ENCODE peak calls at places on chromosomes 1 and 21, in ten cellular contexts. One of them, this sample, is unnamed.

GRCh38 chr1:64877151-64877550 is 89.2 kb downstream of the JAK1 start:
- DNase-seq in fibroblast of lung: no peak
- DNase-seq in OCI-LY7: no peak
- DNase-seq in HFFc6: no peak
- DNase-seq in mammary epithelial cell: no peak
- DNase-seq in psoas muscle: no peak
- DNase-seq in fibroblast of pulmonary artery: no peak
- DNase-seq in left lung: no peak
- DNase-seq in tibial artery: no peak
- DNase-seq in GM12865: no peak
- DNase-seq in this sample: no peak

GRCh38 chr1:87508247-87508646 is 179.6 kb downstream of the LMO4 start:
- DNase-seq in fibroblast of lung: peak
- DNase-seq in OCI-LY7: no peak
- DNase-seq in HFFc6: no peak
- DNase-seq in mammary epithelial cell: no peak
- DNase-seq in psoas muscle: no peak
- DNase-seq in fibroblast of pulmonary artery: no peak
- DNase-seq in left lung: no peak
- DNase-seq in tibial artery: no peak
- DNase-seq in GM12865: no peak
- DNase-seq in this sample: no peak

GRCh38 chr1:205069371-205070125 is 14.7 kb downstream of the TMEM81 start:
- DNase-seq in fibroblast of lung: no peak
- DNase-seq in OCI-LY7: no peak
- DNase-seq in HFFc6: no peak
- DNase-seq in mammary epithelial cell: no peak
- DNase-seq in psoas muscle: peak
- DNase-seq in fibroblast of pulmonary artery: no peak
- DNase-seq in left lung: no peak
- DNase-seq in tibial artery: peak
- DNase-seq in GM12865: no peak
- DNase-seq in this sample: no peak

GRCh38 chr1:201357211-201357610 is 20.3 kb downstream of the TNNT2 start:
- DNase-seq in fibroblast of lung: no peak
- DNase-seq in OCI-LY7: no peak
- DNase-seq in HFFc6: no peak
- DNase-seq in mammary epithelial cell: no peak
- DNase-seq in psoas muscle: peak
- DNase-seq in fibroblast of pulmonary artery: no peak
- DNase-seq in left lung: no peak
- DNase-seq in tibial artery: no peak
- DNase-seq in GM12865: no peak
- DNase-seq in this sample: no peak

GRCh38 chr1:9080704-9081291 is 11.4 kb upstream of the SLC2A5 start:
- DNase-seq in fibroblast of lung: no peak
- DNase-seq in OCI-LY7: peak
- DNase-seq in HFFc6: no peak
- DNase-seq in mammary epithelial cell: peak
- DNase-seq in psoas muscle: no peak
- DNase-seq in fibroblast of pulmonary artery: no peak
- DNase-seq in left lung: no peak
- DNase-seq in tibial artery: no peak
- DNase-seq in GM12865: peak
- DNase-seq in this sample: no peak

GRCh38 chr1:45569962-45570581 is 13.8 kb upstream of the NASP start:
- DNase-seq in fibroblast of lung: peak
- DNase-seq in OCI-LY7: peak
- DNase-seq in HFFc6: peak
- DNase-seq in mammary epithelial cell: peak
- DNase-seq in psoas muscle: peak
- DNase-seq in fibroblast of pulmonary artery: peak
- DNase-seq in left lung: no peak
- DNase-seq in tibial artery: peak
- DNase-seq in GM12865: peak
- DNase-seq in this sample: peak

GRCh38 chr21:39637197-39637970 is 24.6 kb downstream of the B3GALT5 start:
- DNase-seq in fibroblast of lung: no peak
- DNase-seq in OCI-LY7: no peak
- DNase-seq in HFFc6: no peak
- DNase-seq in mammary epithelial cell: no peak
- DNase-seq in psoas muscle: no peak
- DNase-seq in fibroblast of pulmonary artery: no peak
- DNase-seq in left lung: no peak
- DNase-seq in tibial artery: no peak
- DNase-seq in GM12865: no peak
- DNase-seq in this sample: no peak

GRCh38 chr1:147781056-147781471 is 20.7 kb upstream of the GJA5 start:
- DNase-seq in fibroblast of lung: no peak
- DNase-seq in OCI-LY7: no peak
- DNase-seq in HFFc6: no peak
- DNase-seq in mammary epithelial cell: peak
- DNase-seq in psoas muscle: no peak
- DNase-seq in fibroblast of pulmonary artery: peak
- DNase-seq in left lung: no peak
- DNase-seq in tibial artery: no peak
- DNase-seq in GM12865: no peak
- DNase-seq in this sample: no peak

GRCh38 chr1:112110031-112110430 is 120.6 kb upstream of the KCND3 start:
- DNase-seq in fibroblast of lung: no peak
- DNase-seq in OCI-LY7: no peak
- DNase-seq in HFFc6: no peak
- DNase-seq in mammary epithelial cell: peak
- DNase-seq in psoas muscle: no peak
- DNase-seq in fibroblast of pulmonary artery: peak
- DNase-seq in left lung: no peak
- DNase-seq in tibial artery: no peak
- DNase-seq in GM12865: no peak
- DNase-seq in this sample: no peak

GRCh38 chr1:207342351-207342750 is 20.9 kb downstream of the CD55 start:
- DNase-seq in fibroblast of lung: peak
- DNase-seq in OCI-LY7: no peak
- DNase-seq in HFFc6: no peak
- DNase-seq in mammary epithelial cell: no peak
- DNase-seq in psoas muscle: no peak
- DNase-seq in fibroblast of pulmonary artery: no peak
- DNase-seq in left lung: no peak
- DNase-seq in tibial artery: no peak
- DNase-seq in GM12865: no peak
- DNase-seq in this sample: no peak

GRCh38 chr1:235358899-235359298 is 8.3 kb upstream of the TBCE start:
- DNase-seq in fibroblast of lung: no peak
- DNase-seq in OCI-LY7: no peak
- DNase-seq in HFFc6: no peak
- DNase-seq in mammary epithelial cell: no peak
- DNase-seq in psoas muscle: no peak
- DNase-seq in fibroblast of pulmonary artery: no peak
- DNase-seq in left lung: no peak
- DNase-seq in tibial artery: no peak
- DNase-seq in GM12865: no peak
- DNase-seq in this sample: no peak

GRCh38 chr1:245800901-245801605 is 646.3 kb downstream of the KIF26B start:
- DNase-seq in fibroblast of lung: no peak
- DNase-seq in OCI-LY7: no peak
- DNase-seq in HFFc6: peak
- DNase-seq in mammary epithelial cell: no peak
- DNase-seq in psoas muscle: no peak
- DNase-seq in fibroblast of pulmonary artery: no peak
- DNase-seq in left lung: no peak
- DNase-seq in tibial artery: no peak
- DNase-seq in GM12865: no peak
- DNase-seq in this sample: no peak

GRCh38 chr1:206106328-206107167 is 10.6 kb downstream of the AVPR1B start:
- DNase-seq in fibroblast of lung: peak
- DNase-seq in OCI-LY7: peak
- DNase-seq in HFFc6: peak
- DNase-seq in mammary epithelial cell: peak
- DNase-seq in psoas muscle: peak
- DNase-seq in fibroblast of pulmonary artery: peak
- DNase-seq in left lung: peak
- DNase-seq in tibial artery: peak
- DNase-seq in GM12865: peak
- DNase-seq in this sample: peak

GRCh38 chr1:66533804-66534745 is at the start of gene SGIP1:
- DNase-seq in fibroblast of lung: peak
- DNase-seq in OCI-LY7: no peak
- DNase-seq in HFFc6: peak
- DNase-seq in mammary epithelial cell: no peak
- DNase-seq in psoas muscle: peak
- DNase-seq in fibroblast of pulmonary artery: peak
- DNase-seq in left lung: no peak
- DNase-seq in tibial artery: peak
- DNase-seq in GM12865: peak
- DNase-seq in this sample: peak

GRCh38 chr21:26557106-26557505 is 16.0 kb downstream of the CYYR1 start:
- DNase-seq in fibroblast of lung: no peak
- DNase-seq in OCI-LY7: no peak
- DNase-seq in HFFc6: no peak
- DNase-seq in mammary epithelial cell: no peak
- DNase-seq in psoas muscle: no peak
- DNase-seq in fibroblast of pulmonary artery: no peak
- DNase-seq in left lung: no peak
- DNase-seq in tibial artery: no peak
- DNase-seq in GM12865: no peak
- DNase-seq in this sample: no peak

GRCh38 chr1:69777933-69778332 is 210.2 kb downstream of the LRRC7 start:
- DNase-seq in fibroblast of lung: no peak
- DNase-seq in OCI-LY7: no peak
- DNase-seq in HFFc6: no peak
- DNase-seq in mammary epithelial cell: no peak
- DNase-seq in psoas muscle: no peak
- DNase-seq in fibroblast of pulmonary artery: no peak
- DNase-seq in left lung: no peak
- DNase-seq in tibial artery: no peak
- DNase-seq in GM12865: no peak
- DNase-seq in this sample: no peak

GRCh38 chr1:151668090-151668489 is 48.5 kb downstream of the CELF3 start:
- DNase-seq in fibroblast of lung: no peak
- DNase-seq in OCI-LY7: no peak
- DNase-seq in HFFc6: no peak
- DNase-seq in mammary epithelial cell: no peak
- DNase-seq in psoas muscle: no peak
- DNase-seq in fibroblast of pulmonary artery: no peak
- DNase-seq in left lung: no peak
- DNase-seq in tibial artery: no peak
- DNase-seq in GM12865: no peak
- DNase-seq in this sample: no peak

GRCh38 chr1:200373811-200374231 is 36.0 kb downstream of the ZNF281 start:
- DNase-seq in fibroblast of lung: no peak
- DNase-seq in OCI-LY7: peak
- DNase-seq in HFFc6: no peak
- DNase-seq in mammary epithelial cell: no peak
- DNase-seq in psoas muscle: no peak
- DNase-seq in fibroblast of pulmonary artery: no peak
- DNase-seq in left lung: no peak
- DNase-seq in tibial artery: no peak
- DNase-seq in GM12865: peak
- DNase-seq in this sample: no peak

DNA sequence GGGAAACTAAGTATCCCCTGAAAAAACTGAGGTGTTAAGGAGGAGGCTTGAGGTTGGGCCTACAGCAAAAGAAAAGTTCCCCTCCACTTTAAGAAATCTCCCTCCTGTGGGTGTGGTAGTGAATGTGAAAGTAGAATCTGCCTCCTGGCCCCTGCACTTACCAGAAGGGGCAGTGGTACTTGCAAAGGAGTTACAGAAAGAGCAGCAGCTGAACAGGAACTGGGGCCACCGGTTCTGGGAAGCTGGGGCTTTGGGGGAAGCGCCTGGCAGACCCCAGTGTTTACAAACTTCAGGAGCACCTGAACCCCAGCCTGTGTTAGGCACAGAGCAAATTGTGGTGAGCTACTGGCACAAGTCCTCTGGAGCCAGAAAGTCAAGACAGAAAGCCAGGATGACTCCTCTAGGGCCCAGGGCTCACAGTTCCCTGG is 250.2 kb upstream of the FGGY start:
- DNase-seq in fibroblast of lung: peak
- DNase-seq in OCI-LY7: peak
- DNase-seq in HFFc6: no peak
- DNase-seq in mammary epithelial cell: no peak
- DNase-seq in psoas muscle: no peak
- DNase-seq in fibroblast of pulmonary artery: no peak
- DNase-seq in left lung: no peak
- DNase-seq in tibial artery: no peak
- DNase-seq in GM12865: peak
- DNase-seq in this sample: no peak
- TF ChIP-seq CTCF in fibroblast of lung: peak
- TF ChIP-seq CTCF in OCI-LY7: no peak
- TF ChIP-seq CTCF in HFFc6: no peak
- TF ChIP-seq CTCF in mammary epithelial cell: no peak
- TF ChIP-seq CTCF in psoas muscle: no peak
- TF ChIP-seq CTCF in fibroblast of pulmonary artery: peak
- TF ChIP-seq CTCF in left lung: no peak
- TF ChIP-seq CTCF in tibial artery: no peak
- TF ChIP-seq CTCF in GM12865: peak
- TF ChIP-seq CTCF in this sample: no peak

GRCh38 chr1:229557913-229558414 is 543 bp downstream of the ABCB10 start:
- DNase-seq in fibroblast of lung: peak
- DNase-seq in OCI-LY7: peak
- DNase-seq in HFFc6: peak
- DNase-seq in mammary epithelial cell: peak
- DNase-seq in psoas muscle: peak
- DNase-seq in fibroblast of pulmonary artery: peak
- DNase-seq in left lung: peak
- DNase-seq in tibial artery: peak
- DNase-seq in GM12865: peak
- DNase-seq in this sample: no peak
- TF ChIP-seq CTCF in fibroblast of lung: no peak
- TF ChIP-seq CTCF in OCI-LY7: peak
- TF ChIP-seq CTCF in HFFc6: no peak
- TF ChIP-seq CTCF in mammary epithelial cell: peak
- TF ChIP-seq CTCF in psoas muscle: no peak
- TF ChIP-seq CTCF in fibroblast of pulmonary artery: no peak
- TF ChIP-seq CTCF in left lung: no peak
- TF ChIP-seq CTCF in tibial artery: no peak
- TF ChIP-seq CTCF in GM12865: peak
- TF ChIP-seq CTCF in this sample: no peak

GRCh38 chr1:6690186-6690585 is 11.4 kb downstream of the DNAJC11 start:
- DNase-seq in fibroblast of lung: no peak
- DNase-seq in OCI-LY7: no peak
- DNase-seq in HFFc6: no peak
- DNase-seq in mammary epithelial cell: no peak
- DNase-seq in psoas muscle: no peak
- DNase-seq in fibroblast of pulmonary artery: no peak
- DNase-seq in left lung: no peak
- DNase-seq in tibial artery: no peak
- DNase-seq in GM12865: no peak
- DNase-seq in this sample: no peak
- TF ChIP-seq CTCF in fibroblast of lung: no peak
- TF ChIP-seq CTCF in OCI-LY7: no peak
- TF ChIP-seq CTCF in HFFc6: no peak
- TF ChIP-seq CTCF in mammary epithelial cell: no peak
- TF ChIP-seq CTCF in psoas muscle: no peak
- TF ChIP-seq CTCF in fibroblast of pulmonary artery: no peak
- TF ChIP-seq CTCF in left lung: no peak
- TF ChIP-seq CTCF in tibial artery: no peak
- TF ChIP-seq CTCF in GM12865: no peak
- TF ChIP-seq CTCF in this sample: no peak

DNA sequence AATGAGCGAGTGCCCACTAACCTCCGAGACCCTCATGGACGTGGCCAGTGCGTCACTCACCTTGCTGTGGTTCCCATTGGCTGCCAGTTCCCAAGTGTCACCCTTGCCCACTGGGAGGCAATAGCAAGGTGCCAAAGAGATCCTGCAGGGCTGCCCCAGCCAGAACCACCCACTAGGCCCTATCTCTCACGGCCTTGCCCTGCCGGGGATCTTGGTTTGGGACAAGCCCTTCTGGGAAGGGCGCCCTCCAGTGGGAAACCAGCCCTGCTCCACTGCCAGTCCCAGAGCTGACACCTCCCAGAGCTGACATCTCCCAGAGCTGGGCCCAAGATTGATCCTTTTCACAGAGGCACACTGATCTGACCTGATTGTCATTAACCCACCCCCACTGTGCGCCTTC is 2.1 kb upstream of the SELENON start:
- DNase-seq in fibroblast of lung: no peak
- DNase-seq in OCI-LY7: peak
- DNase-seq in HFFc6: peak
- DNase-seq in mammary epithelial cell: no peak
- DNase-seq in psoas muscle: peak
- DNase-seq in fibroblast of pulmonary artery: peak
- DNase-seq in left lung: peak
- DNase-seq in tibial artery: no peak
- DNase-seq in GM12865: peak
- DNase-seq in this sample: no peak
- TF ChIP-seq CTCF in fibroblast of lung: peak
- TF ChIP-seq CTCF in OCI-LY7: peak
- TF ChIP-seq CTCF in HFFc6: peak
- TF ChIP-seq CTCF in mammary epithelial cell: peak
- TF ChIP-seq CTCF in psoas muscle: peak
- TF ChIP-seq CTCF in fibroblast of pulmonary artery: peak
- TF ChIP-seq CTCF in left lung: peak
- TF ChIP-seq CTCF in tibial artery: no peak
- TF ChIP-seq CTCF in GM12865: peak
- TF ChIP-seq CTCF in this sample: no peak

This sample was measured in thoracic aorta.